ENCODE peak calls at places on chromosome 2, in eight cellular contexts. Z is CD4-positive, alpha-beta T cell; D is fibroblast of lung; J is stimulated activated CD8-positive, alpha-beta memory T cell treated with anti-CD3 and anti-CD28 coated beads, Interleukin-2, amount 100 ng/mL, for 1 hour; E is NAMALWA; L is activated CD4-positive, alpha-beta T cell treated with anti-CD3 and anti-CD28 coated beads, Interleukin-2, amount 50 U/mL, for 1 hour; I is NCI-H1417; W is amniotic stem cell. S is an unnamed sample.
A peak's percentile ranks its signal among the peaks of the same experiment; 100 is the strongest.

GRCh38 chr2:84160461-84160860 is 298.6 kb downstream of the SUCLG1 start:
- DNase-seq in E (no peak), J (no peak), I (no peak), W (no peak), L (no peak), D (no peak), Z (no peak), S (no peak)

GRCh38 chr2:9346885-9347284 is 76.4 kb downstream of the ITGB1BP1 start:
- DNase-seq in D (no peak), W (no peak), Z (no peak), I (no peak), E (no peak), L (no peak), J (no peak), S (no peak)

GRCh38 chr2:235170536-235171510 is 219.0 kb downstream of the SH3BP4 start:
- DNase-seq in E (no peak), W (peak; percentile 69), Z (no peak), L (no peak), J (no peak), D (peak; percentile 54), I (no peak), S (no peak)

GRCh38 chr2:158191076-158191566 is 89.4 kb downstream of the UPP2 start:
- DNase-seq in L (no peak), W (no peak), D (peak; percentile 58), J (no peak), I (peak; percentile 3), Z (peak; percentile 0), E (peak; percentile 62), S (no peak)

GRCh38 chr2:19868705-19869550 is 32.9 kb downstream of the TTC32 start:
- DNase-seq in L (peak; percentile 59), E (peak; percentile 22), D (peak; percentile 10), W (no peak), I (peak; percentile 24), Z (peak; percentile 66), J (peak; percentile 27), S (no peak)

GRCh38 chr2:54353216-54353615 is 97.2 kb upstream of the TSPYL6 start:
- DNase-seq in W (no peak), E (no peak), L (no peak), J (no peak), D (no peak), I (no peak), Z (no peak), S (no peak)

GRCh38 chr2:62489162-62489561 is 16.8 kb downstream of the TMEM17 start:
- DNase-seq in L (no peak), D (peak; percentile 84), J (no peak), W (peak; percentile 38), I (no peak), Z (no peak), E (no peak), S (no peak)

GRCh38 chr2:72211359-72211758 is 63.7 kb upstream of the CYP26B1 start:
- DNase-seq in W (no peak), Z (no peak), E (no peak), J (no peak), I (no peak), L (no peak), D (peak; percentile 75), S (no peak)

GRCh38 chr2:73063909-73064875 is 7.3 kb downstream of the SFXN5 start:
- DNase-seq in J (no peak), L (no peak), I (no peak), Z (no peak), E (no peak), W (peak; percentile 33), D (peak; percentile 90), S (no peak)

GRCh38 chr2:54872783-54873182 is 149.3 kb downstream of the EML6 start:
- DNase-seq in Z (no peak), E (no peak), L (no peak), D (no peak), I (no peak), W (no peak), J (no peak), S (no peak)

GRCh38 chr2:12243381-12243780 is 473.4 kb upstream of the TRIB2 start:
- DNase-seq in W (no peak), Z (no peak), L (no peak), I (no peak), E (no peak), J (no peak), D (no peak), S (no peak)

GRCh38 chr2:109244750-109245382 is 115.9 kb downstream of the SH3RF3 start:
- DNase-seq in J (no peak), L (no peak), Z (no peak), E (no peak), D (no peak), I (no peak), W (no peak), S (no peak)

GRCh38 chr2:235116885-235117492 is 165.2 kb downstream of the SH3BP4 start:
- DNase-seq in W (peak; percentile 17), I (peak; percentile 20), Z (no peak), J (no peak), E (peak; percentile 49), L (no peak), D (peak; percentile 36), S (peak; percentile 18)

S was measured in Kasumi-1.